ENCODE peak calls at places on chromosomes 7 and 10, in nine cellular contexts. S is stomach, G is Panc1, F is colonic mucosa, V is A549, T is uterus, R is neural progenitor cell, K is fibroblast of lung, X is left ventricle myocardium inferior. Q is an unnamed sample. For H3K4me1, the result is how much of the 10 kb centered on the place peaks cover.

GRCh38 chr7:102412548-102412947 is 16.4 kb downstream of the PRKRIP1 start:
- DNase-seq in S (no peak), G (no peak), F (no peak), V (peak), T (peak), R (peak), K (peak), X (peak), Q (no peak)

GRCh38 chr7:159227433-159227832 is 82.8 kb upstream of the VIPR2 start:
- DNase-seq in S (no peak), G (no peak), F (no peak), V (no peak), T (no peak), R (no peak), K (no peak), X (no peak), Q (no peak)

GRCh38 chr10:61901829-61902447 is 439 bp downstream of the ARID5B start:
- DNase-seq in S (no peak), G (no peak), F (no peak), V (peak), T (peak), R (peak), K (no peak), X (no peak), Q (no peak)

GRCh38 chr10:96374639-96374984 is 15.8 kb upstream of the OPALIN start:
- DNase-seq in S (no peak), G (no peak), F (no peak), V (no peak), T (no peak), R (peak), K (no peak), X (no peak), Q (no peak)

GRCh38 chr7:99195867-99196266 is 12.0 kb downstream of the KPNA7 start:
- DNase-seq in S (no peak), G (no peak), F (no peak), V (no peak), T (no peak), R (no peak), K (no peak), X (no peak), Q (no peak)

GRCh38 chr10:73886085-73886529 is 11.8 kb upstream of the CAMK2G start:
- DNase-seq in S (peak), G (peak), F (peak), V (peak), T (peak), R (peak), K (peak), X (peak), Q (peak)

GRCh38 chr10:11180228-11180627 is 162.6 kb downstream of the CELF2 start:
- DNase-seq in S (peak), G (no peak), F (no peak), V (no peak), T (no peak), R (no peak), K (no peak), X (no peak), Q (peak)

GRCh38 chr10:47116445-47116844 is 183.6 kb upstream of the GDF10 start:
- DNase-seq in S (no peak), G (no peak), F (no peak), V (no peak), T (no peak), R (no peak), K (peak), X (no peak), Q (no peak)

GRCh38 chr10:24723386-24723787 is 300 bp downstream of the ARHGAP21 start:
- DNase-seq in S (peak), G (no peak), F (peak), V (peak), T (no peak), R (peak), K (no peak), X (no peak), Q (no peak)

GRCh38 chr10:44118500-44118899 is 266.4 kb downstream of the CXCL12 start:
- DNase-seq in S (no peak), G (no peak), F (no peak), V (no peak), T (no peak), R (no peak), K (no peak), X (no peak), Q (no peak)

GRCh38 chr10:101941871-101942270 is 98.3 kb upstream of the KCNIP2 start:
- DNase-seq in S (no peak), G (no peak), F (no peak), V (no peak), T (no peak), R (no peak), K (peak), X (no peak), Q (no peak)

DNA sequence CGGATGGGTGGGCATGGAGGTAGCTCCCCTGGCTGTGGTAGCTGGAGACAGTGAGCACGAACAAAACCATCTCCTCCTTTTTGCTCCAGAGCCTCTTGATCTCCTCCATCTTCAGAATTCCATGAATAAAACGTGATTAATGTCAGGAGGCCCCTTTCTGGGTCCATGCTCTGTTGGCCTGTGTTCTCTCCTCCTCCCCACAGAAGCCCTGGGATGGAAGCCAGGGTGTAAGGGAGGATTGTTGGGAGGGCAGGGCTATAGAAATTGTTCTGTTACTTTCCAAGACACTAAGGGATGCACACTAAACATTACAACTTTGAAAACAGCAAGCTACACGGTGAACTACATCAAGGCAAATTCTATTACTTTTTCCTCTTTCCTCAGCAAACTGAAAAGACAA is 96.3 kb downstream of the RNF216 start:
- DNase-seq in S (no peak), G (no peak), F (no peak), V (no peak), T (peak), R (no peak), K (no peak), X (no peak), Q (no peak)
- H3K4me1 ChIP-seq in S (half or more), G (under half), F (under half), V (under half), T (under half), R (under half), K (under half), X (half or more), Q (under half)

DNA sequence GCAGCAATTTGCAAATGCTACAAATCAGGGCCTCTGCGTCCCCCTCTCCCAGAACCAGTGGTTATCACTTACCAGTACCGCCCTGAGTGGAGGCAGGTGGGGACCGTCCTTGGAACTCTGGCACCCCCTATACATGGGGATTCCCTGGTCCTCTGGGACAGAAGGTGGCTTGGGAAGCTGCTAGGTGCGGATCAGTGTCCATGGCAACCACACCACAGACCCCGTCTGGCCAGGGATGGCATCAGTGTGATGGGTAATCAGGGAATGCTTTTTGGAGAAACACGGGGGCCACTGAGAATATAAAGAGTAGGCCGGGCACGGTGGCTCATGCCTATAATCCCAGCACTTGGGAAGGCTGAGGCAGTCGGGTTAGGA is 93.3 kb downstream of the RGS10 start:
- DNase-seq in S (no peak), G (no peak), F (no peak), V (no peak), T (no peak), R (no peak), K (no peak), X (no peak), Q (no peak)
- H3K27ac ChIP-seq in S (no peak), G (no peak), F (no peak), V (no peak), T (no peak), R (no peak), K (peak), X (peak), Q (no peak)

GRCh38 chr10:95264227-95265051 is 26.4 kb downstream of the PDLIM1 start:
- DNase-seq in S (no peak), G (no peak), F (peak), V (no peak), T (no peak), R (peak), K (no peak), X (no peak), Q (no peak)

GRCh38 chr10:95261926-95262325 is 28.9 kb downstream of the PDLIM1 start:
- DNase-seq in S (no peak), G (no peak), F (peak), V (no peak), T (no peak), R (no peak), K (no peak), X (no peak), Q (no peak)

GRCh38 chr10:95265572-95265971 is 25.2 kb downstream of the PDLIM1 start:
- DNase-seq in S (no peak), G (no peak), F (peak), V (no peak), T (no peak), R (no peak), K (no peak), X (no peak), Q (no peak)

GRCh38 chr10:95262763-95263518 is 27.9 kb downstream of the PDLIM1 start:
- DNase-seq in S (no peak), G (no peak), F (no peak), V (no peak), T (no peak), R (no peak), K (no peak), X (no peak), Q (no peak)

DNA sequence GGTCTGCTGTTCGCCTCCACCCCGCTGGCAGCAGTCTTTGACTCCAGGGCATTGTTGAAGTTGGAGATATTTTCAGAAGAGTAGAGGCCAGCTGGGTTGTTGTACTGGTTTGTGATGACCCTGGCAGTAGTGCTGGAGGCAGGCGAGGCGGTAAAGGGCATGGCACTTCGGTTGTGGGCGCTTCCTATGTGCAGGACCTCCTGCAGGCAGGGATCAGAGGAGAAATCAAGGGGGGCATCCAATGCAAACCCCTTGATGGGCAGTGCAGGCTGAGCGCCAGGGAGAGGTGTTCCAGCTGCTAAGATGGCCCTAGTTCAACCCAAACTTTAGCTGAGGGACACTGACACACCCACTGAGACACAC is 27.0 kb downstream of the PDLIM1 start:
- DNase-seq in S (no peak), G (no peak), F (no peak), V (no peak), T (no peak), R (no peak), K (no peak), X (no peak), Q (no peak)
- H3K4me1 ChIP-seq in S (under half), G (under half), F (under half), V (half or more), T (under half), R (under half), K (under half), X (half or more), Q (half or more)

GRCh38 chr7:81600608-81601007 is 169.2 kb downstream of the HGF start:
- DNase-seq in S (no peak), G (no peak), F (no peak), V (no peak), T (no peak), R (no peak), K (peak), X (no peak), Q (no peak)
- H3K27ac ChIP-seq in S (no peak), G (no peak), F (no peak), V (no peak), T (no peak), R (no peak), K (no peak), X (no peak), Q (no peak)

DNA sequence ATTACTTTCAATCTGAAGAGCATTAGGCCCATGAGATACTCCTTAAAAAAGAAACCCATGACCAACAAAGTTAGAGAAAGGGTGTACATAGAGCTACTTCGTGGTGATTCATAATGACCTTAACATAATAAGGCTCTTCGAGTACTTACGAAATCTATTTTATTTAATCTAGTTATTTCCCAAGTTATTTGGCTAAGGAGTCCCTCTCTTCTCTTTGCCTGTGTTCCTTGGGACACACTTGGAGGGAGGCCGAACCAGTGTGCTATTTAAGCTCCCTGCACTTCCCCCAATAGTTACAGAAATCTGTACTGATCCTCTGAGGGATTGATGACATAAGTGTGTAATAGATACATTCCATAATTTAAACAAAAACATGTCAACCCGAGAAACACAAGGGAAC is 351.1 kb downstream of the GATA3 start:
- DNase-seq in S (no peak), G (no peak), F (no peak), V (no peak), T (no peak), R (no peak), K (no peak), X (no peak), Q (no peak)
- H3K4me1 ChIP-seq in S (under half), G (under half), F (under half), V (under half), T (under half), R (under half), K (under half), X (under half), Q (under half)